ENCODE peak calls at places on chromosomes 4 and X, in five cellular contexts. E, T, Q, L and P are unnamed samples.
A peak's percentile ranks its signal among the peaks of the same experiment; 100 is the strongest.

GRCh38 chr4:37780444-37781133 is 45.9 kb upstream of the PGM2 start:
- DNase-seq in E (no peak), T (peak; percentile 11), Q (peak; percentile 36), L (peak; percentile 31), P (no peak)

GRCh38 chr4:157014621-157015591 is 43.3 kb upstream of the PDGFC start:
- DNase-seq in E (no peak), T (peak; percentile 51), Q (no peak), L (no peak), P (no peak)

GRCh38 chrX:94751611-94752010 is 1077.6 kb downstream of the FAM133A start:
- DNase-seq in E (no peak), T (peak; percentile 34), Q (no peak), L (no peak), P (no peak)

GRCh38 chrX:48958635-48959094 is 1.3 kb upstream of the OTUD5 start:
- DNase-seq in E (peak; percentile 64), T (peak; percentile 52), Q (no peak), L (peak; percentile 37), P (peak; percentile 30)

GRCh38 chrX:136646602-136647239 is 1.2 kb upstream of the CD40LG start:
- DNase-seq in E (no peak), T (no peak), Q (peak; percentile 17), L (no peak), P (no peak)

GRCh38 chr4:182922551-182923284 is 5.5 kb upstream of the DCTD start:
- DNase-seq in E (no peak), T (no peak), Q (no peak), L (no peak), P (no peak)

GRCh38 chrX:140318306-140318705 is 186.6 kb downstream of the SOX3 start:
- DNase-seq in E (no peak), T (peak; percentile 7), Q (no peak), L (no peak), P (no peak)

GRCh38 chr4:133493776-133494175 is 344.7 kb downstream of the PCDH10 start:
- DNase-seq in E (no peak), T (no peak), Q (no peak), L (no peak), P (no peak)

GRCh38 chrX:118761950-118762725 is 34.7 kb downstream of the IL13RA1 start:
- DNase-seq in E (no peak), T (peak; percentile 35), Q (no peak), L (no peak), P (no peak)

GRCh38 chr4:186942745-186943606 is 219.3 kb upstream of the FAT1 start:
- DNase-seq in E (no peak), T (peak; percentile 42), Q (no peak), L (peak; percentile 36), P (no peak)

GRCh38 chr4:46386570-46386969 is 3.4 kb downstream of the GABRA2 start:
- DNase-seq in E (no peak), T (peak; percentile 38), Q (no peak), L (no peak), P (peak; percentile 80)

GRCh38 chr4:82789377-82789776 is 9.2 kb downstream of the SCD5 start:
- DNase-seq in E (no peak), T (no peak), Q (no peak), L (no peak), P (no peak)

GRCh38 chr4:128570380-128570779 is 239.1 kb upstream of the JADE1 start:
- DNase-seq in E (no peak), T (no peak), Q (no peak), L (no peak), P (no peak)

GRCh38 chr4:155906554-155907247 is 3.2 kb downstream of the TDO2 start:
- DNase-seq in E (no peak), T (no peak), Q (no peak), L (peak; percentile 59), P (no peak)

GRCh38 chr4:109912706-109913621 is at the start of gene EGF:
- DNase-seq in E (no peak), T (peak; percentile 38), Q (no peak), L (peak; percentile 32), P (no peak)

GRCh38 chrX:136112781-136113180 is 34.6 kb upstream of the FHL1 start:
- DNase-seq in E (no peak), T (no peak), Q (no peak), L (no peak), P (no peak)

GRCh38 chr4:179307297-179308136 is 1865.3 kb upstream of the AGA start:
- DNase-seq in E (no peak), T (peak; percentile 71), Q (no peak), L (no peak), P (peak; percentile 48)

GRCh38 chr4:39910064-39910463 is 67.6 kb downstream of the PDS5A start:
- DNase-seq in E (no peak), T (no peak), Q (no peak), L (no peak), P (no peak)

GRCh38 chrX:118350221-118350620 is 4.3 kb downstream of the WDR44 start:
- DNase-seq in E (no peak), T (no peak), Q (no peak), L (no peak), P (no peak)

GRCh38 chrX:154002215-154002719 is 17.4 kb downstream of the IRAK1 start:
- DNase-seq in E (peak; percentile 73), T (peak; percentile 30), Q (peak; percentile 44), L (no peak), P (no peak)

GRCh38 chrX:15973299-15973698 is 118.7 kb upstream of the AP1S2 start:
- DNase-seq in E (no peak), T (peak; percentile 63), Q (no peak), L (peak; percentile 29), P (peak; percentile 49)

GRCh38 chrX:130378008-130378669 is 7.3 kb downstream of the GPR119 start:
- DNase-seq in E (no peak), T (no peak), Q (no peak), L (no peak), P (peak; percentile 53)

GRCh38 chrX:56219702-56220101 is 12.5 kb upstream of the KLF8 start:
- DNase-seq in E (no peak), T (peak; percentile 4), Q (no peak), L (no peak), P (no peak)

GRCh38 chrX:112789931-112790330 is 50.7 kb downstream of the AMOT start:
- DNase-seq in E (no peak), T (no peak), Q (no peak), L (no peak), P (no peak)

GRCh38 chrX:39821011-39821708 is 276.6 kb downstream of the BCOR start:
- DNase-seq in E (no peak), T (peak; percentile 86), Q (no peak), L (no peak), P (peak; percentile 88)

GRCh38 chr4:165461176-165461835 is 82.5 kb downstream of the CPE start:
- DNase-seq in E (no peak), T (no peak), Q (no peak), L (peak; percentile 16), P (no peak)

GRCh38 chr4:140851032-140851636 is 94.9 kb upstream of the TBC1D9 start:
- DNase-seq in E (no peak), T (peak; percentile 80), Q (no peak), L (peak; percentile 63), P (peak; percentile 51)

GRCh38 chr4:8403173-8403753 is 37.3 kb downstream of the ACOX3 start:
- DNase-seq in E (peak; percentile 89), T (peak; percentile 86), Q (peak; percentile 29), L (peak; percentile 88), P (peak; percentile 82)
- H3K27ac ChIP-seq in E (no peak overlapping the region), T (no peak overlapping the region), Q (no peak overlapping the region), L (peak overlapping the region; percentile 62), P (no peak overlapping the region)

GRCh38 chr4:118281611-118282442 is 71.0 kb downstream of the PRSS12 start:
- DNase-seq in E (no peak), T (peak; percentile 43), Q (no peak), L (no peak), P (peak; percentile 41)

GRCh38 chr4:118278473-118279274 is 74.1 kb downstream of the PRSS12 start:
- DNase-seq in E (peak; percentile 99), T (peak; percentile 94), Q (peak; percentile 98), L (peak; percentile 93), P (peak; percentile 99)

GRCh38 chr4:118279328-118279727 is 73.5 kb downstream of the PRSS12 start:
- DNase-seq in E (no peak), T (no peak), Q (no peak), L (no peak), P (no peak)

GRCh38 chr4:118279920-118280432 is 72.8 kb downstream of the PRSS12 start:
- DNase-seq in E (no peak), T (no peak), Q (no peak), L (no peak), P (no peak)

DNA sequence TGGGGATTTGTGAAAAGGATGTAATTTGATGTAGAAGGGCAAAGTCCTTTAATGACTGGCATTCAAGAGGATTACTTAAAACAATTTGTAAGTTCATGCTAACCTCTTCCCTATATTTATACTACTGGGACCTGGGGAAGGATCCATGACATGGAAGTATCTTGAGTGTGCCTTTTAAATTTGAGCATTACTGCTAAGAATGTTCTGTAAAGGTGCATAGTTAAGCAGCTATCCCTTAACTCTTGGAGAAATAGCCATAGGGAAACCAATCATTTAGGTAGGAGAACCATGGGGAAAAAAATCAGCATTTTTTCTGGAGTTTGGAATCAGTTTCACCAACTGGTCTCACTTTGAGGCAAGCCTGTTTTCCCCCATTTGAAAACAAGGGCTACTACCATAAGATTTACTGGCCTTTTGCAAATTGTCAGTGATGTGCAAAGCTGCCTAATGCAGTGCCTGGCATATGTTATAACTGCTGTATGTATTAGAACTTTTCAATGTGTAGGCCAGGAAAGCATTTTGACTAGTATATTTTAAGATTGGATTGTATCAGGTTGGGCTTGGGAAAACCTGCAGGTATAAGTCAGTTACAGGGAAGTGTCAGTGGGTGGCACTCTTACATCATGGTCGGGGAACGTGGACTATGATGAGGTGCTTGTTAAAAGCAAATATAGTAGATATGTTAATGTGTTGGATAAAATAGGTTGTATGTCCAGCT is 72.1 kb downstream of the PRSS12 start:
- DNase-seq in E (no peak), T (peak; percentile 70), Q (peak; percentile 27), L (peak; percentile 25), P (peak; percentile 71)
- H3K4me3 ChIP-seq in E (peak overlapping the region; percentile 76), T (peak overlapping the region; percentile 73), Q (no peak overlapping the region), L (no peak overlapping the region), P (no peak overlapping the region)

GRCh38 chr4:445410-445809 is 53.5 kb downstream of the ZNF721 start:
- DNase-seq in E (no peak), T (no peak), Q (no peak), L (no peak), P (no peak)
- H3K9me3 ChIP-seq in E (peaks cover 100% of the 10 kb centered on the region), T (peaks cover 100% of the 10 kb centered on the region), Q (peaks cover 82% of the 10 kb centered on the region), L (peaks cover 26% of the 10 kb centered on the region), P (peaks cover 77% of the 10 kb centered on the region)

GRCh38 chrX:152926279-152926678 is 28.4 kb downstream of the ZNF185 start:
- DNase-seq in E (no peak), T (peak; percentile 59), Q (no peak), L (no peak), P (peak; percentile 81)
- H3K27ac ChIP-seq in E (no peak overlapping the region), T (no peak overlapping the region), Q (no peak overlapping the region), L (no peak overlapping the region), P (no peak overlapping the region)

DNA sequence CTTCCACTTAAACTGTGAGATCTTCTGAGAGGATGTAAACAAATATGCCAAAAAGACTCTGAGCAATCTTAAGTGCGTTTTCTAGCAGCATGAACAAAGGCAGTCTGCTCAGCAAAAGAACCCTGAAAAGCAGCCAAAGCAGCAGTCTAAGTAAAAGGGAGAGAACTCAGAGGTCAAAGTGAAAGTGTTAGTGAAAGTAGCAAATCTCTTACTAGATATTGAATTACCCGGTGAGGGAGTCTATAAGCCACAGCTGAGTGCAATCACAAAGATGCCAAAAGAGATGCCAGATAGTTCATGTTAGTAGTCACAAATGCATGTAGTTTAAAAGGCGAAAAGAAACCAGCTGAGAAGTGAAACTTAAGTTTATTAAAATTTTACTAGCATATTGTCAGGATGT is 7.9 kb upstream of the GNRHR start:
- DNase-seq in E (no peak), T (no peak), Q (no peak), L (no peak), P (no peak)
- H3K4me3 ChIP-seq in E (no peak overlapping the region), T (no peak overlapping the region), Q (no peak overlapping the region), L (no peak overlapping the region), P (no peak overlapping the region)

GRCh38 chr4:11152684-11153083 is 276.0 kb downstream of the HS3ST1 start:
- DNase-seq in E (no peak), T (no peak), Q (no peak), L (no peak), P (no peak)
- H3K9me3 ChIP-seq in E (no peaks in the 10 kb centered on the region), T (no peaks in the 10 kb centered on the region), Q (no peaks in the 10 kb centered on the region), L (no peaks in the 10 kb centered on the region), P (no peaks in the 10 kb centered on the region)